ENCODE peak calls at places on chromosomes 1 and 21, in five cellular contexts. H is AG09309, I is esophagus squamous epithelium, F is tibial nerve, M is AG04449. G is an unnamed sample.

GRCh38 chr21:29168874-29169273 is 38.4 kb downstream of the MAP3K7CL start:
- DNase-seq in H (no peak), I (no peak), F (no peak), M (no peak), G (no peak)

GRCh38 chr1:200075522-200075921 is 48.0 kb downstream of the NR5A2 start:
- DNase-seq in H (no peak), I (no peak), F (no peak), M (no peak), G (no peak)

GRCh38 chr1:38685373-38685772 is 174.2 kb downstream of the RRAGC start:
- DNase-seq in H (no peak), I (no peak), F (no peak), M (no peak), G (no peak)

GRCh38 chr1:109573785-109574184 is 25.4 kb downstream of the GNAI3 start:
- DNase-seq in H (no peak), I (no peak), F (no peak), M (no peak), G (no peak)

GRCh38 chr1:23910553-23911246 is 2.5 kb downstream of the CNR2 start:
- DNase-seq in H (no peak), I (no peak), F (no peak), M (no peak), G (no peak)

GRCh38 chr1:146032613-146033219 is 11.2 kb upstream of the HJV start:
- DNase-seq in H (no peak), I (no peak), F (no peak), M (no peak), G (no peak)

GRCh38 chr1:51906306-51907078 is 28.0 kb upstream of the NRDC start:
- DNase-seq in H (no peak), I (no peak), F (no peak), M (no peak), G (no peak)

GRCh38 chr21:38853421-38853919 is 47.7 kb downstream of the ETS2 start:
- DNase-seq in H (peak; percentile 44), I (no peak), F (no peak), M (peak; percentile 34), G (no peak)

GRCh38 chr1:156194300-156194652 is 372 bp downstream of the SLC25A44 start:
- DNase-seq in H (no peak), I (no peak), F (no peak), M (no peak), G (no peak)

GRCh38 chr21:44892536-44893277 is 19.2 kb upstream of the PTTG1IP start:
- DNase-seq in H (no peak), I (no peak), F (peak; percentile 49), M (no peak), G (no peak)

GRCh38 chr21:44892095-44892494 is 18.6 kb upstream of the PTTG1IP start:
- DNase-seq in H (no peak), I (no peak), F (no peak), M (no peak), G (no peak)

GRCh38 chr21:44893948-44894656 is 20.6 kb upstream of the PTTG1IP start:
- DNase-seq in H (no peak), I (no peak), F (no peak), M (no peak), G (no peak)

GRCh38 chr21:44894687-44895302 is 21.3 kb upstream of the PTTG1IP start:
- DNase-seq in H (no peak), I (no peak), F (no peak), M (no peak), G (no peak)

GRCh38 chr21:44893278-44893556 is 19.7 kb upstream of the PTTG1IP start:
- DNase-seq in H (no peak), I (no peak), F (no peak), M (no peak), G (no peak)
- H3K4me3 ChIP-seq in H (no peak overlapping the region), I (no peak overlapping the region), F (no peak overlapping the region), M (no peak overlapping the region), G (no peak overlapping the region)

GRCh38 chr1:54476231-54477109 is 70.3 kb upstream of the SSBP3 start:
- DNase-seq in H (no peak), I (no peak), F (no peak), M (no peak), G (no peak)
- H3K4me3 ChIP-seq in H (no peak overlapping the region), I (no peak overlapping the region), F (no peak overlapping the region), M (no peak overlapping the region), G (no peak overlapping the region)

DNA sequence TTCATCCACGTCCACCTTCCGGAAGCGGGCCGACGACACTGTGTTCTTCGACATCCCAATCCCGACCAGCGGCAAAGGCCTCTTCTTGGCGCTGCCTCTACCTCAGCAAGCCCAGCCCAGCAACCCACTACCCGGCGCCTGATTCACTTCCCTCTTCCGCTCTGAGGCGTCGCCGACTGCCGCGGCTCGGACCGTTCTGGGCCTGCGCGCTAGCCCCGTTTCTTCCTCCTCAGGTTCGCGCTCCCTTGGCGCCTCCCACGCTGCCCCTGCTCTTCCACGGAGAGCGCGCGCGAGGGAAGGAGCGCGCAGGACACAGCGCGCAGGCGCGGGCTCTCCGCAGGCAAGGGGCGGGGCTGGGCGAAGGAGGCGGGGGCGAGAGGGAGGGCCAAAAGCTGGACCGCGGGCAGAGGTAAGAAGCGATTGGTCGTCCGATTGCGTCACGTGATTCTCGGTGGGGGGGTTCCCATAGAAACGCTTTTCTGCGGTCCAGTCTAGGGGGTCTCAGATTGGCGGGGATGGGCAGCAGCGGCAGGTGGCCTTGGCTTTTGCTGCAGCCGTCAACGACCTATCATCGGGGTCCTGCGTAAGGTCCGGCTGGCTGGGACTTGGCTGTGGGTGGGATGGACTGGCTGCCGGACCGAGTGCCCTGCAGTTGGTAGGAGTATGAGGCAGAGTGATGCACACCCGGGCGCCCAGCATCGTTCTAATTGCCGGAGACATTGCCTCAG is at the start of gene ARPC5:
- DNase-seq in H (peak; percentile 88), I (peak; percentile 78), F (peak; percentile 89), M (peak; percentile 87), G (peak; percentile 89)
- H3K4me3 ChIP-seq in H (peak within 1 kb of the TSS; percentile 86), I (peak within 1 kb of the TSS; percentile 94), F (peak within 1 kb of the TSS; percentile 83), M (peak within 1 kb of the TSS; percentile 85), G (peak within 1 kb of the TSS; percentile 93)

DNA sequence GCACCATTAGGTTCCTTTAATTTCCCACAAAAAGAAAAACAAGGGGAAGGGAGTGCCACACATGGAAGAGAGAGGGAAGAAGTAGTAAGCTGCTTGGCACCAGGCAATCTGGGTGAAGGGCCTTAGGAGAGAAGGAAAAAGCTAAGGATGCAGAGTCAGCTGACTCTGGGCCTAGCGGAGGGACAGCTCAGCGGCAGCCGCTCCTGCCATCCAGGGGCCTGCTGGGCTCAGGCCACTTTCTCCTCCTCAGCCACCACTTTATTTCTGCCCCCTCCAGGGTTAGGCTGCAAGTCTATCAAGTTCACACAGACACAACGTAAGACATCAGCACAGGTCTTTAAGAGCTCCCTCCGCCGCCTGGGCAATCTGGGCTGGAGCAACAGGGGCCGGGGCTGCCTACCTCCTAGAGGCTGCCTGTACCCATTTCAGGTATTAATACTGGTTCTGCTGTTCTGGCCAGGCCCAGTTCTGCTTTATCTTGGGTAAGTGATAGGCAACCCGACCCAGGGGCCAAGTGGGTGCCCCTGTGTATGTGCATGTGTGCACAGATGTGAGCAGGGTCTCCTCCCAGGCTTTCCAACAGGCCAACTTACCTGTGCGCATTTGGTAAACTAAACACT is 53.6 kb downstream of the SLC45A1 start:
- DNase-seq in H (no peak), I (no peak), F (no peak), M (no peak), G (no peak)
- H3K4me3 ChIP-seq in H (no peak overlapping the region), I (no peak overlapping the region), F (no peak overlapping the region), M (no peak overlapping the region), G (peak overlapping the region; percentile 14)

DNA sequence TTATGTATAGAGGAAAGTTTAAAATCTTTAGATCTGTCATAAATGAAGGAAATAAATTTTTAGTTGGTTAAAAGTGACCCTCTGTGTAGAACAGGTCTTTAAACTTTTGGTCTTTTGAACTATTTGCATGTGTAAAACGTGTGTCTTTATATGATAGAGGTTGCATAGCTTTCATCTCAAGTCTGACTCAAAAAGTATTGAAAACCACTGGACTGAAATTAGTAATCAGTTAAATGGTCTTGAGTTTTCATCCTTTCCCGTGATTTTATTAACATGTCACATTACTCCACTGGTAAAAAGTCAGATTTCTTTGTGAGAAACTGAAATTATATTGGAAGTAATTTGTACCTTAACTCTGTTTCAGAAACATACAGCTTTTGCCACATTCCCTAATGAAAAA is 1.8 kb downstream of the RNPC3 start:
- DNase-seq in H (no peak), I (no peak), F (no peak), M (no peak), G (no peak)
- H3K4me3 ChIP-seq in H (no peak overlapping the region), I (no peak overlapping the region), F (peak overlapping the region; percentile 67), M (no peak overlapping the region), G (peak overlapping the region; percentile 96)

G was measured in thoracic aorta.